ENCODE peak calls at places on chromosomes 16 and 17, in nine cellular contexts. V, I, Z, Y, Q, F, U, L and B are unnamed samples.

GRCh38 chr16:87706278-87707000 is 59.3 kb downstream of the KLHDC4 start:
- DNase-seq in F (no peak), Y (no peak), I (no peak), L (no peak), V (no peak), U (no peak), Q (no peak), Z (no peak), B (no peak)

GRCh38 chr16:49993579-49993978 is 31.4 kb upstream of the CNEP1R1 start:
- DNase-seq in Y (peak; percentile 5), F (no peak), L (no peak), V (no peak), I (no peak), U (no peak), Q (no peak), Z (no peak), B (no peak)

GRCh38 chr16:73143681-73144370 is 95.9 kb upstream of the ZFHX3 start:
- DNase-seq in Q (no peak), V (no peak), F (no peak), Y (peak; percentile 68), I (no peak), U (no peak), L (no peak), Z (no peak), B (no peak)

GRCh38 chr17:64331946-64332493 is 58.6 kb downstream of the PECAM1 start:
- DNase-seq in Z (peak; percentile 35), I (no peak), Y (no peak), Q (no peak), F (no peak), L (no peak), V (peak; percentile 5), U (no peak), B (no peak)

GRCh38 chr17:41835214-41835799 is 725 bp downstream of the NT5C3B start:
- DNase-seq in Q (no peak), Y (no peak), Z (no peak), F (no peak), L (no peak), V (no peak), U (no peak), I (no peak), B (no peak)

GRCh38 chr17:33725675-33726271 is 432.7 kb upstream of the ASIC2 start:
- DNase-seq in F (no peak), I (no peak), V (peak; percentile 17), Q (no peak), U (peak; percentile 70), L (peak; percentile 43), Y (peak; percentile 13), Z (peak; percentile 6), B (no peak)

GRCh38 chr17:17322516-17323510 is 19.6 kb downstream of the NT5M start:
- DNase-seq in L (no peak), I (no peak), Z (no peak), U (no peak), Q (peak; percentile 47), Y (no peak), V (no peak), F (no peak), B (no peak)

GRCh38 chr16:68486671-68487495 is 38.6 kb upstream of the SMPD3 start:
- DNase-seq in Z (no peak), Q (no peak), L (no peak), F (no peak), Y (no peak), I (no peak), V (no peak), U (no peak), B (no peak)

GRCh38 chr17:17749025-17749772 is 67.9 kb downstream of the RAI1 start:
- DNase-seq in F (no peak), Y (no peak), Q (no peak), I (no peak), Z (no peak), V (no peak), U (peak; percentile 81), L (no peak), B (no peak)

GRCh38 chr17:7579001-7579838 is at the start of gene CD68:
- DNase-seq in F (peak; percentile 88), Z (peak; percentile 98), L (peak; percentile 88), I (no peak), Q (peak; percentile 60), Y (peak; percentile 90), U (peak; percentile 58), V (peak; percentile 79), B (peak; percentile 76)

GRCh38 chr17:79188048-79188447 is 113.4 kb downstream of the ENGASE start:
- DNase-seq in Q (no peak), V (no peak), U (peak; percentile 97), I (no peak), L (peak; percentile 50), Z (no peak), F (no peak), Y (no peak), B (no peak)

GRCh38 chr17:36064142-36064541 is at the start of gene CCL18:
- DNase-seq in Q (no peak), Y (no peak), Z (no peak), L (no peak), F (no peak), I (no peak), U (no peak), V (no peak), B (no peak)

GRCh38 chr16:66511615-66512500 is 38.1 kb downstream of the TK2 start:
- DNase-seq in Z (peak; percentile 81), Q (peak; percentile 36), F (no peak), Y (peak; percentile 86), I (no peak), U (no peak), V (peak; percentile 59), L (peak; percentile 90), B (no peak)

GRCh38 chr16:71311553-71312158 is 22.5 kb upstream of the CMTR2 start:
- DNase-seq in Y (peak; percentile 2), Z (no peak), F (no peak), I (no peak), Q (no peak), L (peak; percentile 17), U (peak; percentile 61), V (no peak), B (no peak)

GRCh38 chr17:60902399-60902798 is 224.7 kb downstream of the BCAS3 start:
- DNase-seq in V (peak; percentile 53), Y (no peak), F (no peak), I (no peak), Q (no peak), L (no peak), Z (no peak), U (no peak), B (no peak)

GRCh38 chr17:31584436-31585279 is 193.2 kb downstream of the RAB11FIP4 start:
- DNase-seq in F (no peak), I (no peak), L (no peak), U (no peak), Z (no peak), V (no peak), Q (no peak), Y (no peak), B (no peak)

GRCh38 chr16:89373355-89374110 is 116.8 kb downstream of the ANKRD11 start:
- DNase-seq in L (no peak), V (peak; percentile 99), I (no peak), Q (no peak), U (no peak), Z (no peak), F (no peak), Y (peak; percentile 22), B (no peak)

DNA sequence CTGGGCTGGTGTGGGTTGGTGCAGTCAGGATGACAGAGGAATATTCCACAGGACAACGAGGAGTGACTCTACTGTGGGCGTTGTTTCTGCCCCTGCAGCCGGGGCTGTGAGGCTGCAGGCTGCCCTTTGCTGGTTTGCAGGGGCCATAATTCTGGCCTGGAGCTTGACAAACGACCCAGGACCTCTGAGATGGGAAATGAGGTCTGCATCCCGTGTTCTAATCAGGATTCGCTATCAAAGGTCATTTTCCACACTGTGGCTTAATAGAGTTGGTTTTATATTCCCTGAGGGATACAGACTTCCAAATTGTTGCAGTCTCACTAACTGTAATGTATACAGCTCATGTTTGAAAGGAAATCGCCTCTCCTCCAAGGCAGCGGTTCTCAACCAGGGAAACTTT is 180.9 kb downstream of the RPTOR start:
- DNase-seq in Z (no peak), L (no peak), Y (no peak), I (no peak), U (peak; percentile 90), Q (no peak), F (no peak), V (peak; percentile 25), B (no peak)
- H3K4me3 ChIP-seq in Z (no peak overlapping the region), L (no peak overlapping the region), Y (no peak overlapping the region), I (no peak overlapping the region), U (no peak overlapping the region), Q (no peak overlapping the region), F (no peak overlapping the region), V (no peak overlapping the region), B (no peak overlapping the region)

DNA sequence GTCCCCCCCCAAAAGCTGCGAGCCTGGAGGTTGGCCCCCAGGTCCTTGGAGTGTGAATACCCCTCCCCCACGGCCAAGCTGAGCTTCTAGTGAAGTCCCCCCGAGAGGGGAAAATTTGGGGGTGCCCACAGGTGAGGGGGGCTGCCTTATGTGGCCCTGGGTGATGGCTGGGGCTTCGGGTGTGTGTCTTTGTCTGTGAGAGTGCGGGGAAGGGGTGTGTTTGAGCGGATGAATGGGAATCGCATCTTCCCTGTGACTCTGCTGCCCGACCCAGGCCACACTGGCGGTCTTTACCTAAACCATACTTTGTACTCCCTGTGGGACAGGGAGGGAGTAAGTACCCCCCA is 1.2 kb downstream of the SBK1 start:
- DNase-seq in I (no peak), L (no peak), F (no peak), Y (no peak), Q (no peak), U (no peak), Z (no peak), V (no peak), B (no peak)
- H3K4me3 ChIP-seq in I (peak overlapping the region; percentile 90), L (peak overlapping the region; percentile 89), F (peak overlapping the region; percentile 70), Y (no peak overlapping the region), Q (peak overlapping the region; percentile 80), U (no peak overlapping the region), Z (no peak overlapping the region), V (no peak overlapping the region), B (no peak overlapping the region)

GRCh38 chr16:22659933-22660332 is 149.2 kb downstream of the NPIPB5 start:
- DNase-seq in Y (peak; percentile 17), I (no peak), F (no peak), L (no peak), Z (no peak), V (no peak), U (no peak), Q (no peak), B (no peak)
- H3K4me3 ChIP-seq in Y (no peak overlapping the region), I (no peak overlapping the region), F (no peak overlapping the region), L (no peak overlapping the region), Z (no peak overlapping the region), V (no peak overlapping the region), U (no peak overlapping the region), Q (no peak overlapping the region), B (no peak overlapping the region)

GRCh38 chr17:76740329-76741118 is 2.6 kb downstream of the MFSD11 start:
- DNase-seq in Y (no peak), V (no peak), Z (no peak), Q (no peak), F (no peak), I (no peak), L (no peak), U (no peak), B (no peak)
- H3K4me3 ChIP-seq in Y (no peak overlapping the region), V (no peak overlapping the region), Z (no peak overlapping the region), Q (no peak overlapping the region), F (no peak overlapping the region), I (no peak overlapping the region), L (no peak overlapping the region), U (no peak overlapping the region), B (no peak overlapping the region)